ENCODE peak calls at places on chromosomes 7 and 10, in seven cellular contexts. R, V, H, L, T, Q and S are unnamed samples.

GRCh38 chr7:104363355-104363754 is 35.0 kb downstream of the LHFPL3 start:
- DNase-seq in Q (no peak), H (no peak), L (no peak), V (no peak), R (no peak), T (no peak), S (no peak)

GRCh38 chr7:21412291-21412896 is 15.5 kb upstream of the SP4 start:
- DNase-seq in H (no peak), L (no peak), Q (no peak), V (no peak), T (no peak), R (no peak), S (no peak)

GRCh38 chr7:5283421-5284303 is 919 bp downstream of the SLC29A4 start:
- DNase-seq in R (no peak), V (no peak), Q (no peak), H (no peak), L (peak; percentile 27), T (no peak), S (peak; percentile 33)

GRCh38 chr7:105473163-105473562 is 48.9 kb downstream of the PUS7 start:
- DNase-seq in H (peak; percentile 28), R (peak; percentile 74), V (peak; percentile 91), T (no peak), L (peak; percentile 86), Q (peak; percentile 90), S (no peak)

GRCh38 chr10:52258791-52259427 is 55.2 kb upstream of the DKK1 start:
- DNase-seq in V (peak; percentile 37), R (no peak), T (no peak), Q (no peak), L (no peak), H (no peak), S (no peak)

GRCh38 chr10:784377-784758 is 94.9 kb upstream of the DIP2C start:
- DNase-seq in T (no peak), L (no peak), V (no peak), H (no peak), R (no peak), Q (no peak), S (no peak)

GRCh38 chr10:74981831-74982633 is 129.4 kb upstream of the SAMD8 start:
- DNase-seq in H (no peak), Q (no peak), T (no peak), R (no peak), L (no peak), V (no peak), S (no peak)

GRCh38 chr7:10537764-10538163 is 435.9 kb upstream of the PHF14 start:
- DNase-seq in V (no peak), R (no peak), Q (no peak), L (no peak), H (no peak), T (no peak), S (no peak)

GRCh38 chr10:127976701-127977367 is 69.9 kb downstream of the PTPRE start:
- DNase-seq in R (no peak), T (no peak), L (peak; percentile 31), Q (no peak), V (no peak), H (no peak), S (no peak)

GRCh38 chr7:93046641-93047040 is 71.1 kb downstream of the SAMD9 start:
- DNase-seq in R (no peak), L (no peak), H (no peak), T (no peak), Q (no peak), V (no peak), S (no peak)

GRCh38 chr7:87518735-87519134 is 43.3 kb upstream of the ABCB4 start:
- DNase-seq in L (no peak), Q (no peak), V (no peak), H (no peak), T (no peak), R (no peak), S (no peak)

GRCh38 chr7:27775772-27776171 is 35.8 kb downstream of the TAX1BP1 start:
- DNase-seq in Q (no peak), R (no peak), V (no peak), H (no peak), L (no peak), T (no peak), S (no peak)

GRCh38 chr10:31528834-31529233 is 209.8 kb downstream of the ZEB1 start:
- DNase-seq in H (no peak), Q (peak; percentile 26), V (peak; percentile 40), T (no peak), R (no peak), L (no peak), S (no peak)

GRCh38 chr7:16684935-16685334 is 39.0 kb downstream of the BZW2 start:
- DNase-seq in L (no peak), T (no peak), R (no peak), V (no peak), H (no peak), Q (no peak), S (no peak)

GRCh38 chr7:140156460-140157080 is 20.2 kb downstream of the KDM7A start:
- DNase-seq in T (no peak), V (no peak), R (no peak), H (no peak), Q (no peak), L (peak; percentile 53), S (no peak)

GRCh38 chr10:112964482-112964881 is 14.4 kb downstream of the TCF7L2 start:
- DNase-seq in Q (no peak), H (no peak), L (no peak), T (no peak), R (no peak), V (no peak), S (no peak)

GRCh38 chr7:21044913-21045312 is 258.2 kb upstream of the SP8 start:
- DNase-seq in T (no peak), L (no peak), H (no peak), Q (no peak), R (no peak), V (no peak), S (no peak)

GRCh38 chr7:84677386-84677785 is 482.8 kb upstream of the SEMA3A start:
- DNase-seq in L (peak; percentile 83), T (no peak), Q (peak; percentile 19), V (no peak), R (no peak), H (no peak), S (no peak)

GRCh38 chr10:42933454-42934340 is 143.2 kb upstream of the RET start:
- DNase-seq in V (peak; percentile 19), T (peak; percentile 67), H (no peak), R (no peak), Q (no peak), L (peak; percentile 9), S (peak; percentile 8)

GRCh38 chr10:70348228-70348850 is 34.1 kb downstream of the LRRC20 start:
- DNase-seq in R (no peak), L (peak; percentile 47), V (no peak), H (no peak), T (peak; percentile 48), Q (peak; percentile 49), S (peak; percentile 44)

GRCh38 chr7:141071260-141071854 is 2.5 kb upstream of the TMEM178B start:
- DNase-seq in V (no peak), T (peak; percentile 39), L (peak; percentile 7), R (no peak), Q (peak; percentile 49), H (no peak), S (peak; percentile 34)

DNA sequence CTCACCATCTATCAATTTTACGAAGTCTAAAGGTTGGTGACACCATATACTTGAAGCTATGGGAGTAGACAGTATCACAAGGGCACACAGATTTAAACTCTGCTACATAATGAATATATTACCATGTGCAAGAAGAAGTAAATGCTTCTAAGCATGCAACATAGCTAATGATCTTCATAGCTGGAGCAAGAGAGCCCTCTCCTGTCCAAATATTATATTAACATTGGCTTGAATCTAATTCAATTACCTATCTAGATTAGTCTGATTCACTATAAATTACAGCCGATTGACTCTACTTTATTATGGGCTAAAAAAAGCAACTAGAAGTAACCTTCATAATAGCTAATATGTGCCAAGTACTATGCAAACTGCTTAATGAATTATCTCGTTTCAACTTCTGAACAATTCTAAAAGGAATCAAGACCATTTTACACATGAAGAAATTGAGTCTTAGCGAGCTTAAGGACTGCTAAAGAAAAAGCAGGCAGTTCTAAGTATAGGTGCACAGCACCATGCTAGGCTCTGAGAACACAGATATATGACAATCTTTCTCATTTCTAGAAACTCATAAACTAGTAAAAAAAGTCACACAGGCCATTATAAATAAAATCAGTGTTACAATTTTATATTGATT is 21.9 kb downstream of the FRA10AC1 start:
- DNase-seq in R (peak; percentile 57), V (peak; percentile 37), Q (peak; percentile 59), H (no peak), T (no peak), L (peak; percentile 54), S (peak; percentile 51)
- TF ChIP-seq CTCF in R (peak; percentile 77), V (peak; percentile 57), Q (peak; percentile 27), H (peak; percentile 23), T (no peak), L (peak; percentile 50), S (peak; percentile 36)

GRCh38 chr10:58868736-58869435 is 307.6 kb upstream of the PHYHIPL start:
- DNase-seq in T (no peak), L (peak; percentile 20), H (no peak), R (peak; percentile 60), Q (no peak), V (peak; percentile 43), S (no peak)
- TF ChIP-seq CTCF in T (no peak), L (no peak), H (no peak), R (no peak), Q (no peak), V (no peak), S (no peak)

DNA sequence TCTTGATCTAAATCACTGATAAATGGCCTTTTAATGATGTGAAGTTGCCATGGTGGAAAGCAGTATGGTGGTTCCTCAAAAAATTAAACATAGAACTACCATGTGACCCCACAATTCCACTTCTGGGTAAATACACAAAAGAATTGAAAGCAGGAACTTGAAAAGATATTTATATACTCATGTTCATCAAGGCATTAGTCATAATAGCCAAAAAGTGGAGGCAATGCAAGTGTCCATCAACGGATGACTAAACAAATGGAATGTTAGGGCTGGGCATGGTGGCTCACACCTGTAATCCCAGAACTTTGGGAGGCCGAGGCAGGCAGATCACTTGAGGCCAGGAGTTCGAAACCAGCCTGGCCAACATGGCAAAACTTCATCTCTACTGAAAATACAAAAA is 2.0 kb upstream of the DNAJC12 start:
- DNase-seq in T (no peak), R (peak; percentile 27), L (peak; percentile 77), Q (no peak), H (no peak), V (peak; percentile 31), S (no peak)
- TF ChIP-seq CTCF in T (no peak), R (no peak), L (no peak), Q (no peak), H (no peak), V (no peak), S (no peak)

GRCh38 chr10:76396126-76396525 is 964.7 kb downstream of the LRMDA start:
- DNase-seq in T (no peak), L (no peak), V (no peak), Q (no peak), H (no peak), R (no peak), S (no peak)

GRCh38 chr10:76399216-76399615 is 967.8 kb downstream of the LRMDA start:
- DNase-seq in T (no peak), V (no peak), H (no peak), L (no peak), R (no peak), Q (no peak), S (no peak)

GRCh38 chr10:76397957-76398665 is 966.7 kb downstream of the LRMDA start:
- DNase-seq in R (no peak), H (no peak), V (no peak), L (no peak), Q (no peak), T (no peak), S (no peak)

GRCh38 chr10:76394707-76395042 is 963.3 kb downstream of the LRMDA start:
- DNase-seq in V (no peak), L (peak; percentile 18), Q (no peak), T (no peak), H (no peak), R (no peak), S (no peak)

GRCh38 chr10:76397210-76397881 is 965.9 kb downstream of the LRMDA start:
- DNase-seq in L (no peak), Q (peak; percentile 42), R (no peak), H (no peak), T (no peak), V (no peak), S (no peak)
- TF ChIP-seq CTCF in L (no peak), Q (no peak), R (no peak), H (no peak), T (no peak), V (no peak), S (no peak)